ENCODE peak calls at places on chromosomes 13 and 19, in nine cellular contexts. H is MM.1S; V is colonic mucosa; G is fibroblast of lung; C is IMR-90; L is DND-41; J is CD8-positive, alpha-beta T cell; K is left lung; X is heart right ventricle. Y is an unnamed sample.

GRCh38 chr19:13718733-13719132 is 45.6 kb upstream of the MRI1 start:
- DNase-seq in V (peak; percentile 31), C (peak; percentile 66), K (no peak), L (no peak), X (no peak), G (peak; percentile 68), J (no peak), H (no peak), Y (peak; percentile 91)

GRCh38 chr19:53865523-53865917 is 2.2 kb upstream of the MYADM start:
- DNase-seq in X (no peak), K (no peak), L (no peak), C (no peak), H (no peak), J (no peak), G (no peak), V (no peak), Y (no peak)

GRCh38 chr19:43934055-43934984 is 762 bp downstream of the ZNF45 start:
- DNase-seq in G (peak; percentile 8), J (no peak), L (no peak), V (no peak), H (no peak), K (no peak), C (peak; percentile 10), X (no peak), Y (no peak)

GRCh38 chr13:37136633-37137032 is 31.2 kb upstream of the CSNK1A1L start:
- DNase-seq in K (no peak), J (no peak), V (no peak), G (no peak), L (no peak), C (no peak), X (no peak), H (no peak), Y (no peak)

GRCh38 chr13:79631260-79631659 is 150.3 kb downstream of the NDFIP2 start:
- DNase-seq in G (peak; percentile 75), C (peak; percentile 49), X (peak; percentile 7), K (no peak), J (no peak), H (no peak), V (no peak), L (no peak), Y (peak; percentile 49)

GRCh38 chr13:51453959-51454703 is 1.3 kb upstream of the INTS6 start:
- DNase-seq in J (no peak), K (peak; percentile 40), L (peak; percentile 19), G (peak; percentile 33), X (peak; percentile 29), C (peak; percentile 6), H (peak; percentile 7), V (peak; percentile 52), Y (no peak)

GRCh38 chr19:39126593-39127187 is 1.1 kb downstream of the PAK4 start:
- DNase-seq in X (no peak), K (peak; percentile 54), H (no peak), J (no peak), G (peak; percentile 38), C (no peak), L (no peak), V (peak; percentile 84), Y (peak; percentile 45)

GRCh38 chr13:24802074-24802473 is 38.1 kb downstream of the RNF17 start:
- DNase-seq in G (peak; percentile 4), J (no peak), C (no peak), K (no peak), L (no peak), V (no peak), H (no peak), X (no peak), Y (peak; percentile 74)

GRCh38 chr13:59318320-59318930 is 845.3 kb downstream of the DIAPH3 start:
- DNase-seq in K (peak; percentile 52), C (peak; percentile 46), G (peak; percentile 39), L (peak; percentile 64), X (peak; percentile 83), H (peak; percentile 54), V (peak; percentile 68), J (no peak), Y (peak; percentile 41)

GRCh38 chr19:10936661-10937084 is 8.1 kb downstream of the TIMM29 start:
- DNase-seq in V (peak; percentile 61), J (no peak), G (peak; percentile 75), L (peak; percentile 54), K (no peak), C (peak; percentile 81), X (peak; percentile 61), H (peak; percentile 80), Y (peak; percentile 41)

GRCh38 chr19:405138-405965 is 3.6 kb downstream of the C2CD4C start:
- DNase-seq in V (peak; percentile 40), X (no peak), L (no peak), G (no peak), J (no peak), C (no peak), H (no peak), K (peak; percentile 24), Y (no peak)

GRCh38 chr13:38781539-38781938 is 94.7 kb downstream of the FREM2 start:
- DNase-seq in X (no peak), L (no peak), G (no peak), K (no peak), H (no peak), C (no peak), V (no peak), J (no peak), Y (no peak)

GRCh38 chr19:6967962-6968361 is 53.3 kb downstream of the MBD3L2B start:
- DNase-seq in J (no peak), L (no peak), H (no peak), C (no peak), X (no peak), V (no peak), G (no peak), K (no peak), Y (no peak)

GRCh38 chr19:40524655-40525054 is 52.0 kb upstream of the SHKBP1 start:
- DNase-seq in G (no peak), J (no peak), H (no peak), C (no peak), L (no peak), X (no peak), K (no peak), V (no peak), Y (no peak)

GRCh38 chr19:49347835-49348234 is 12.6 kb downstream of the CD37 start:
- DNase-seq in J (no peak), C (peak; percentile 82), K (no peak), H (no peak), L (no peak), G (peak; percentile 66), V (no peak), X (no peak), Y (peak; percentile 35)

GRCh38 chr19:12766051-12766521 is 9.3 kb downstream of the HOOK2 start:
- DNase-seq in V (peak; percentile 81), C (peak; percentile 73), G (no peak), H (peak; percentile 65), X (peak; percentile 85), K (peak; percentile 83), L (peak; percentile 87), J (no peak), Y (peak; percentile 71)

GRCh38 chr13:113601166-113602070 is 16.9 kb downstream of the TFDP1 start:
- DNase-seq in J (no peak), H (no peak), V (no peak), L (no peak), X (no peak), C (no peak), K (no peak), G (no peak), Y (no peak)

GRCh38 chr13:31369213-31369612 is 169.4 kb downstream of the B3GLCT start:
- DNase-seq in K (no peak), X (no peak), H (no peak), C (no peak), L (no peak), V (no peak), J (no peak), G (peak; percentile 44), Y (no peak)

GRCh38 chr13:26829716-26830115 is 69.1 kb upstream of the GPR12 start:
- DNase-seq in V (no peak), X (no peak), J (no peak), L (no peak), G (no peak), C (no peak), K (no peak), H (no peak), Y (no peak)
- H3K36me3 ChIP-seq in V (no peaks in the 10 kb centered on the region), X (no peaks in the 10 kb centered on the region), J (no peaks in the 10 kb centered on the region), L (no peaks in the 10 kb centered on the region), G (no peaks in the 10 kb centered on the region), C (no peaks in the 10 kb centered on the region), K (no peaks in the 10 kb centered on the region), H (no peaks in the 10 kb centered on the region), Y (no peaks in the 10 kb centered on the region)

GRCh38 chr19:8475005-8475404 is 27.4 kb downstream of the PRAM1 start:
- DNase-seq in G (no peak), H (no peak), L (no peak), V (no peak), C (no peak), J (no peak), X (no peak), K (no peak), Y (no peak)
- H3K9me3 ChIP-seq in G (no peaks in the 10 kb centered on the region), H (no peaks in the 10 kb centered on the region), L (no peaks in the 10 kb centered on the region), V (no peaks in the 10 kb centered on the region), C (no peaks in the 10 kb centered on the region), J (no peaks in the 10 kb centered on the region), X (no peaks in the 10 kb centered on the region), K (no peaks in the 10 kb centered on the region), Y (no peaks in the 10 kb centered on the region)

DNA sequence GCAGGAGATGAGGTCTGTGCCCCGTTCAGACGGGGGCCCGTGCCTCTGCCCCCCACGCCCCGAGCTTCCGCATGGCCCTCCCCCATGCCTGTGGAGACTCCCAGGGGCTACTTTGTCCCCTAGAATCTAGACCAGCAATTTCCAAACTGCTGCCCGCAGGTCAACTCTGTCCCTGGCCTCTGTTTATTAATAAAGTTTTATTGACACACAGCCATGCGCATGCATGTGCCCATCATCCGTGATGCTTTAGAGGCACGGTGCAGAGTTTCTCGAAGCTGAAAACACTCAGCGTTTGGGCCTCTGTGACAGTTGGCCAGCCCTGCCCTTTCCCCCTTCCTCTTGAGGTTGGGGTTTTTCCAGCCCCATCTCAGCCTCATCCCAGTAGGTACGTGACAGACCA is 140.0 kb downstream of the KDM4B start:
- DNase-seq in K (no peak), J (no peak), H (no peak), L (no peak), G (no peak), X (no peak), V (no peak), C (no peak), Y (no peak)
- H3K4me3 ChIP-seq in K (no peak overlapping the region), J (no peak overlapping the region), H (no peak overlapping the region), L (no peak overlapping the region), G (no peak overlapping the region), X (no peak overlapping the region), V (no peak overlapping the region), C (no peak overlapping the region), Y (no peak overlapping the region)

DNA sequence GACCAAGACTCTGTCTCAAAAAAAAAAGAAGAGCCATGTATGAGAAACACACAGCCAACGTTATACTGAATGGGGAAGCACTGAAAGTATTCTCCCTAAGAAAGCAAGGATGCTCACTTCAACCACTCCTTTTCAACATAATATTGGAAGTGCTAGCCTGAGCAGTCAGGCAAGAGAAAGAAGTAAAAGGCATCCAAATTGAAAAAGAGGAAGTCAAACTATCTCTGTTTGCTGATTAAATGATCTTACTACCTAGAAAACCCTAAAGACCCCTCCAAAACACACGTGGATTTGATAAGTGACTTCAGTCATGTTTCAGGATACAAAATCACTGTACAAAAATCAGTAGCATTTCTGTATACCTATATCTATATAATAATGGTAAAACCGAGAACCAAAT is 16.2 kb downstream of the WBP4 start:
- DNase-seq in J (no peak), H (no peak), X (no peak), L (no peak), V (no peak), G (no peak), K (no peak), C (no peak), Y (no peak)
- H3K36me3 ChIP-seq in J (peaks cover 16% of the 10 kb centered on the region), H (no peaks in the 10 kb centered on the region), X (no peaks in the 10 kb centered on the region), L (peaks cover 55% of the 10 kb centered on the region), V (no peaks in the 10 kb centered on the region), G (peaks cover 8% of the 10 kb centered on the region), K (peaks cover 85% of the 10 kb centered on the region), C (peaks cover 41% of the 10 kb centered on the region), Y (peaks cover 59% of the 10 kb centered on the region)

Y was measured in MG63.